ENCODE peak calls at places on chromosomes 4 and X, in five cellular contexts. N, K, Z, C and Y are unnamed samples.

GRCh38 chrX:54977387-54977786 is 16.6 kb downstream of the PFKFB1 start:
- DNase-seq in N (no peak), K (no peak), C (no peak), Z (no peak), Y (no peak)

GRCh38 chr4:152408514-152409327 is 127.2 kb downstream of the FBXW7 start:
- DNase-seq in N (no peak), C (no peak), K (peak), Z (peak), Y (no peak)

GRCh38 chr4:164955107-164955805 is 22.2 kb downstream of the TRIM61 start:
- DNase-seq in Z (no peak), K (no peak), N (no peak), C (no peak), Y (no peak)

GRCh38 chrX:130746709-130747347 is 156.2 kb downstream of the ENOX2 start:
- DNase-seq in N (no peak), K (peak), C (no peak), Z (no peak), Y (no peak)

GRCh38 chr4:139537292-139537691 is 18.7 kb downstream of the SETD7 start:
- DNase-seq in N (no peak), K (peak), C (no peak), Z (no peak), Y (no peak)

GRCh38 chr4:17324431-17324830 is 187.5 kb downstream of the QDPR start:
- DNase-seq in K (peak), N (peak), Z (peak), C (peak), Y (no peak)

GRCh38 chr4:5787311-5787710 is 76.3 kb downstream of the EVC start:
- DNase-seq in C (no peak), K (no peak), Z (no peak), N (no peak), Y (peak)

GRCh38 chrX:45011131-45011530 is 138.1 kb downstream of the KDM6A start:
- DNase-seq in N (no peak), Z (no peak), K (peak), C (no peak), Y (no peak)

GRCh38 chr4:60605651-60606354 is 594.3 kb upstream of the ADGRL3 start:
- DNase-seq in C (no peak), Z (no peak), K (peak), N (no peak), Y (no peak)

GRCh38 chr4:156830356-156830755 is 141.2 kb downstream of the PDGFC start:
- DNase-seq in N (no peak), C (no peak), K (peak), Z (no peak), Y (no peak)

GRCh38 chrX:130228871-130229270 is 39.8 kb downstream of the ZNF280C start:
- DNase-seq in C (no peak), N (no peak), Z (no peak), K (no peak), Y (no peak)

GRCh38 chr4:53505947-53506346 is 85.3 kb downstream of the LNX1 start:
- DNase-seq in C (no peak), Z (no peak), K (no peak), N (no peak), Y (no peak)

GRCh38 chrX:39301041-39301440 is 499.8 kb downstream of the MID1IP1 start:
- DNase-seq in N (no peak), Z (no peak), K (no peak), C (no peak), Y (no peak)

GRCh38 chr4:8703857-8704495 is 111.4 kb downstream of the CPZ start:
- DNase-seq in Z (no peak), C (no peak), N (no peak), K (no peak), Y (no peak)

GRCh38 chrX:107825698-107826285 is at the start of gene MID2:
- DNase-seq in C (peak), N (peak), Z (peak), K (peak), Y (no peak)

GRCh38 chrX:40383360-40383759 is 197.4 kb upstream of the ATP6AP2 start:
- DNase-seq in C (no peak), K (no peak), Z (no peak), N (no peak), Y (no peak)

GRCh38 chr4:165369522-165369921 is 9.3 kb upstream of the CPE start:
- DNase-seq in C (no peak), Z (no peak), K (no peak), N (no peak), Y (no peak)

GRCh38 chr4:169663894-169664293 is 43.5 kb downstream of the CLCN3 start:
- DNase-seq in K (peak), N (no peak), Z (no peak), C (no peak), Y (no peak)

DNA sequence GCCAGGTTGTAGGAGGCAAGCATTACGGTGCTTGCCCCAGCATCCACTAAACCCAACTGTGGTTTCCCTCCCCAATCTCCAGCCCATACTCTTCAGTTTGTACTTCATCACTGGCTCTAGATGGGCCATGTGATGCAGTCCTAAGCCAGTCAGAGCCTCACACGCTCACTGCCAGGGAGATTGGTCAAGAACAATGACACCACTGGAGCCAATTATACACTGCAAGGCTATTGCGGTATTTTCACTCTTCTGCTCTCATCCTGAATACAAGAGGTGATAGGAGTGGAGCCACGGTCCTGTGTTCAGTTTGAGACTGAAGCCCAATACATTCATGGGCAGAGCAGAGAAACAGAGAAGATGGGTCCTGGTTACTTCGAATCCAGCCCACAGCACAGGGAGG is 58.4 kb downstream of the SEPSECS start:
- DNase-seq in C (no peak), K (no peak), N (no peak), Z (no peak), Y (no peak)
- TF ChIP-seq CTCF in C (no peak), K (no peak), N (no peak), Z (no peak), Y (no peak)

GRCh38 chr4:100017627-100018310 is 67.7 kb upstream of the H2AZ1 start:
- DNase-seq in N (no peak), K (no peak), Z (no peak), C (no peak), Y (no peak)
- TF ChIP-seq CTCF in N (no peak), K (no peak), Z (no peak), C (no peak), Y (no peak)

DNA sequence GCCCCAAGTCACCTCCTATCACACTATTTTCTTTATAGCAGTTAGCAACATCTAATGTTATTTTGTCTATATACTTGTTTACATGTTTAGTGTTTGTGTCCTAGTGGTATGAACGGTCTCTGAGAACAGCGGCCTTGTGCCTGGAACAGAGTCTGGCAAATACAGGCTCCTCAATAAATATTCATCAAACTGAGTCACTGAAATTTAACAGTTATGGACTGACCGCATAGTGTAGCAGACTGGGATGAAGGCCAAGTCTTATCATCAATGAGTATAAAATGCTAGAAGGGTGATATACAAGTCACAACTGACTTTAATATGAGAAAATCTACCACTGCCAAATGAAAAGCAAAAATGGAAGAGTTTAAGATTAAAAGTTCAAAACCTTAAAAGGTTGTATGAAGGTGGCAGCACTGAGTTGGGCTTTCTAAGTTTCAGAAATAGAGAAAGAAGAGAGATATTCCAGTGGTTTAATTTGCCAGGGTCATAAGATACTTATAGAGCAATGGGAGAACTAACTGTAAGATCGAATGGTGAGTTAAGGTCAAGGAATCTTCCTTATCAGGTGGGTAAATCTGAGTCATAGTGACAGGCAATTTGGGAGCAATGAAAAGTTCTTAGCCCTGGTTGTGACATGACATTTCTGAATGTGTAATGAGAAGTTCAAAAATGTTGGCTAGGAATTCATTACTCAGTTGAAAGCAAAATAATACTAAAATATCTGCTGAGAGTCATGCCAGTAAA is 34.9 kb downstream of the ELOVL6 start:
- DNase-seq in N (no peak), Z (no peak), C (no peak), K (peak), Y (no peak)
- TF ChIP-seq CTCF in N (no peak), Z (no peak), C (no peak), K (peak), Y (no peak)

GRCh38 chr4:121998024-121998423 is 46.2 kb upstream of the TRPC3 start:
- DNase-seq in Z (no peak), N (peak), C (no peak), K (no peak), Y (no peak)
- TF ChIP-seq CTCF in Z (no peak), N (peak), C (no peak), K (no peak), Y (no peak)

DNA sequence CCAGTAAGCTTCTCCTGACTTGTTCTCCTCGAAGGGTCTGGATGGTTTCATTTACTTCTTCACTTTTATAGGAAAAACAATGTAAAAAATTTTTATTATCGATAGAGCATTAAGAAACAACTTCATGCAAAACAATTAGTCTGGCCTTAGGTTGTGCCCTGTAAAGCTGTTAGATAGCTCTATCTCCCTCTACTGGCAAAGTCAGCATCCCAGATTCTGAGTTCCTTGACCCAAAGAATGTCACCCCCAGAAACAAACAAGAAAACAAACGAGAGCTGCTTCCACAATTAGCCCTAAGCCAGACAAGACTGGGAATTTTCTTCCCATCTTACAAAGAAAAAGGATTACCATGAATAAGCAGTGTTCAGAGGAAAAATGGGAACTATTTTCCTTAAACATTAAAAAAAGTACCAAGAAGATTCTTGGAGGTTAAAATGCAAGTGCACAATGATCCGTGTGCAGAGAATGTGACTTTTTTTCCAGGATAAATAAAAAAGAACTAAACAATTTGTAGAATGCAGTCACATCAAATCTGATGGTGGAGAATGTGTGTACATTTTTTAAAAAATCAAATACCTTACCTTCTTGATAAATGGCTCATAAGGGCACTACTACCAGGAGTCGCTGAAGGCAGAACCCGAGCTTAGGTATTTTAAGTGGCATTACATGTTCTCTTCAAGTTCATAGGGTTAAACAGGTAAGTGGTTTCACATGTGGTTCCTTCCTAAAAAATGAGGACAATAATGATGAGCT is 293.2 kb downstream of the FBXO8 start:
- DNase-seq in C (no peak), Z (no peak), N (no peak), K (peak), Y (no peak)
- TF ChIP-seq CTCF in C (peak), Z (peak), N (no peak), K (peak), Y (peak)

DNA sequence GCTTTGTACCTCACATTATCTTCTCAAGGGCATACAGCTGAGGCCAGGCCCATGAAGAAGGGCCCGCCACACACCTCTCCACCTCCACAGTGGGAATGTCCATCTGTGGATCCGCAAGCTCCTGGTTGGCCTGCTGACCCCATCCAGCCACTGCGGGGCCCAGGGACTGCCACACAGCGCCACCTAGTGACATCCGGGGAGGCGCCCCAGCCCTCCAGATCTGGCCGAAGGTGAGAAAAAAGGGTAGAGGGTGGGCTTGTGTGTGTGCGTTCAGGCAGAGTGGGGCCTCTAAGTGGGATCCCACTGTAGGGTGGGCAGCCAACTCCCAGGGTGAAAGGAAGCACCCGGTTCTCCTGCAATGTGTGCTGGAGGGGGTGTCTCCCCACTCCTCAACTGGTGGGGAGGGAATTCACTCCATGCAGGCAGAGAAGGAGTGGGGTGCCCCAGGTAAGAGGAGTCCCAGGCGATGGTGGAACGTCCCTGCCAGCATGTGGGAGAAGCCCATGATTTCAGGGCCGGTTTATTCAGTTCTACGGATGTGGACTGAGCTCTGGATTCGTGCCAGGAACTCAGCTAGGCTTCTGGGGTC is 117.3 kb downstream of the ENPP6 start:
- DNase-seq in K (no peak), Z (peak), C (no peak), N (peak), Y (no peak)
- TF ChIP-seq CTCF in K (peak), Z (peak), C (peak), N (peak), Y (peak)

DNA sequence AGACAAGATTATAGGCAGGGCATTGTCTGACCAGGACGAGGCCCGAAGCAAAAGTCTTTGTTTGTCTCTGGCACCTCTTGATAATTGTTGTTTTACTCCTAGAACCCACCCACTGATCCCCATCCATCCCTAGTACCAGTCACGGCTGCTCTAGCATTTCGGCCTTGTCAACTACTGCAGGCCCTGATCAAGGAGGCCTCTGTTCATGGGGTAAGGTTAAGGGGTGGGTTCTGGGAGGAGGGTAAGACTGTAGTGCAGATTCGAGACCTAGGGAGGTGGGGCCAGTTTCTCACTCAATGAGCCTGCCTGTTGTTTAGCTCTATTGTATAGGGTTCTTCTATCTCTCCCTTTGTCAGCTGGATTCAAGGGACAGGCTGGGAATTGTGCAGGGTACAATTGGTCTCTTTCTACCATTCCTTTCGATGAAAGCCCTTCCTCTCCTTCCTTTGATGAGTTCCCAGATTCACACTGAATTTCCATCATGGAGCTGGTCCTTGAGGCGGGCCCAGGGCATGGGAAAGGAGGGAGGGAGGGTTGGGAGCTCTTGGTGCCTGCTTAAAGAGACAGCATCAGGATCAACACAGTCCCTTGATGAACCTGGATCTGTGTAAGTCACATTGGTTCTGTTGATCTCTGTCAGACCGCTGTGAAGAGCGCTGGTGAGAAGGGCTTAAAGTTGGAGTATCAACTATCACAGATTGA is 4.2 kb downstream of the PLP1 start:
- DNase-seq in K (no peak), C (no peak), N (no peak), Z (peak), Y (peak)
- TF ChIP-seq CTCF in K (no peak), C (no peak), N (no peak), Z (no peak), Y (no peak)

DNA sequence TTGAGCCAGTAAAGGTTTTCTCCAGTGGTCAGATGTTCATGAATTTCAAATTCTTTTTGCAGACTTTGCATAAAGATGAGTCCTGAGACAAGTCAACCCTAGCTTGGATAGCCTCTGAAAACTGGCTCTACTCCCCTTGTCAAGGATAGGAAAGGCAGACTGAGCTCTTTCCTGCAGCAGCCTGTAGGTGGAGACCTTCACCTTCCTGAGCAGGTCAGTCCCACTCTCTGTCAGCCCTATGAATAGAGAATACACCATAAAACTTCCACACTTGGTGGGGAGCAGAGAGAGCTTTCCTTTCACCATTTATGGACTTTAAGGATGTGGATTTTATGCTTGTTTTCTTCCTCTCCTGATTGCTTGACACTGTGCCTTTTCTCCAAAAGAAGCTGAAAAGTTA is 41.9 kb downstream of the PCDH19 start:
- DNase-seq in K (no peak), C (no peak), Z (peak), N (no peak), Y (no peak)
- TF ChIP-seq CTCF in K (no peak), C (no peak), Z (peak), N (no peak), Y (peak)

DNA sequence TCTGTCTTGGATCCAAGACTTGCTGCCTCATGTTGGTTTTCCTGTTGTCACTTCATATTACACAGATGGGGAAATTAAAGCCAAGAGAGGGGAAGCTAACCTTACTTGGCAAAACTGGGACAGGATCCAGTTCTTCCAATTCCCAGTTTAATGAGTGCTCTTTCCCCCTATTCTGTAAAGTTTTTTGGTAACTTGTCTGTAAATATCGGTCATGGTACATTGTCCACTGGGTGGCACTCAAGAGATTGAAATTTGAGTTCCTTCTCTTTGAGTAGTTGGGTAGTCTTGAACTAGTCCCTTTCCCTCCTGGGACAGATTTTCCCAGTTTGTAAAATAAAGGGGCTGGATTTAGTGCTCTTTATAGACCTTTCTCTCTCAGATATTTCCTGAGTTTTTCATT is 12.4 kb upstream of the EOLA2 start:
- DNase-seq in Z (peak), C (peak), N (peak), K (peak), Y (no peak)
- TF ChIP-seq CTCF in Z (peak), C (peak), N (peak), K (peak), Y (peak)

DNA sequence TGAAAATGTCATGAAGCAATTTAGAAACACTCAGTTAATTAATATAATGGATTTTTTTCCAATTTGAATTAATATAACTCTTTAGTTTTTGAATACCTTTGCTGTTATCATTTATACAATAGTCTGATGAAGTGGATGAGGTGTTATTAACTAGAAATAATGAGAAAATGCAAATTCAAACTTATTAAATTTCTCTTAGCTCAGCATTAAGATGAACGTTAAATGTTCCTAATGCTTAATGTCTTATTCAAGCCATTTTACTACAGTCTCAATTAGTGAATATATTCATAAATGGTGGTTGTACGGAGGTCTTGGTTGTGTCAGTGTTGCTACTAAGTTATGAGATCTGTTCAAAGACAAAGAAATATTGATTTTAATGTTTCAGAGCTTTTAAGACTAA is 186.3 kb downstream of the DTHD1 start:
- DNase-seq in K (no peak), N (no peak), C (no peak), Z (no peak), Y (no peak)
- TF ChIP-seq CTCF in K (no peak), N (no peak), C (no peak), Z (no peak), Y (no peak)